ENCODE peak calls at places on chromosomes 16 and 17, in ten cellular contexts. One of them, this sample, is unnamed.

GRCh38 chr16:25235991-25236390 is 19.2 kb downstream of the AQP8 start:
- DNase-seq in activated CD4-positive, alpha-beta memory T cell treated with anti-CD3 and anti-CD28 coated beads, Interleukin-2, amount 10 ng/mL, durations not matched to agents 7 days and 5 days: no peak
- DNase-seq in ACHN: no peak
- DNase-seq in activated CD4-positive, alpha-beta T cell treated with anti-CD3 and anti-CD28 coated beads for 48 hours: no peak
- DNase-seq in NCI-H1436: no peak
- DNase-seq in fibroblast of the aortic adventitia: no peak
- DNase-seq in EL: no peak
- DNase-seq in CD8-positive, alpha-beta memory T cell: no peak
- DNase-seq in naive thymus-derived CD8-positive, alpha-beta T cell: no peak
- DNase-seq in stimulated activated CD4-positive, alpha-beta T cell treated with anti-CD3 and anti-CD28 coated beads, Interleukin-1b, Interleukin-23, amount 100 ng/mL, for 24 hours: no peak
- DNase-seq in this sample: no peak

GRCh38 chr16:3510410-3510809 is 9.6 kb downstream of the CLUAP1 start:
- DNase-seq in activated CD4-positive, alpha-beta memory T cell treated with anti-CD3 and anti-CD28 coated beads, Interleukin-2, amount 10 ng/mL, durations not matched to agents 7 days and 5 days: no peak
- DNase-seq in EL: no peak
- DNase-seq in CD8-positive, alpha-beta memory T cell: no peak
- DNase-seq in fibroblast of the aortic adventitia: no peak
- DNase-seq in NCI-H1436: no peak
- DNase-seq in stimulated activated CD4-positive, alpha-beta T cell treated with anti-CD3 and anti-CD28 coated beads, Interleukin-1b, Interleukin-23, amount 100 ng/mL, for 24 hours: no peak
- DNase-seq in ACHN: no peak
- DNase-seq in naive thymus-derived CD8-positive, alpha-beta T cell: no peak
- DNase-seq in activated CD4-positive, alpha-beta T cell treated with anti-CD3 and anti-CD28 coated beads for 48 hours: no peak
- DNase-seq in this sample: no peak

GRCh38 chr17:81082177-81083073 is 47.5 kb downstream of the BAIAP2 start:
- DNase-seq in CD8-positive, alpha-beta memory T cell: no peak
- DNase-seq in naive thymus-derived CD8-positive, alpha-beta T cell: no peak
- DNase-seq in activated CD4-positive, alpha-beta T cell treated with anti-CD3 and anti-CD28 coated beads for 48 hours: no peak
- DNase-seq in stimulated activated CD4-positive, alpha-beta T cell treated with anti-CD3 and anti-CD28 coated beads, Interleukin-1b, Interleukin-23, amount 100 ng/mL, for 24 hours: no peak
- DNase-seq in NCI-H1436: no peak
- DNase-seq in EL: no peak
- DNase-seq in activated CD4-positive, alpha-beta memory T cell treated with anti-CD3 and anti-CD28 coated beads, Interleukin-2, amount 10 ng/mL, durations not matched to agents 7 days and 5 days: no peak
- DNase-seq in fibroblast of the aortic adventitia: no peak
- DNase-seq in ACHN: no peak
- DNase-seq in this sample: no peak

GRCh38 chr16:11349599-11350276 is 4.5 kb downstream of the RMI2 start:
- DNase-seq in EL: peak; percentile 81
- DNase-seq in stimulated activated CD4-positive, alpha-beta T cell treated with anti-CD3 and anti-CD28 coated beads, Interleukin-1b, Interleukin-23, amount 100 ng/mL, for 24 hours: no peak
- DNase-seq in NCI-H1436: no peak
- DNase-seq in naive thymus-derived CD8-positive, alpha-beta T cell: no peak
- DNase-seq in CD8-positive, alpha-beta memory T cell: no peak
- DNase-seq in fibroblast of the aortic adventitia: peak; percentile 73
- DNase-seq in activated CD4-positive, alpha-beta memory T cell treated with anti-CD3 and anti-CD28 coated beads, Interleukin-2, amount 10 ng/mL, durations not matched to agents 7 days and 5 days: no peak
- DNase-seq in ACHN: no peak
- DNase-seq in activated CD4-positive, alpha-beta T cell treated with anti-CD3 and anti-CD28 coated beads for 48 hours: no peak
- DNase-seq in this sample: no peak

GRCh38 chr17:68161644-68162428 is 86.0 kb upstream of the AMZ2 start:
- DNase-seq in NCI-H1436: no peak
- DNase-seq in activated CD4-positive, alpha-beta T cell treated with anti-CD3 and anti-CD28 coated beads for 48 hours: no peak
- DNase-seq in naive thymus-derived CD8-positive, alpha-beta T cell: no peak
- DNase-seq in CD8-positive, alpha-beta memory T cell: no peak
- DNase-seq in activated CD4-positive, alpha-beta memory T cell treated with anti-CD3 and anti-CD28 coated beads, Interleukin-2, amount 10 ng/mL, durations not matched to agents 7 days and 5 days: no peak
- DNase-seq in ACHN: peak; percentile 45
- DNase-seq in EL: peak; percentile 42
- DNase-seq in fibroblast of the aortic adventitia: no peak
- DNase-seq in stimulated activated CD4-positive, alpha-beta T cell treated with anti-CD3 and anti-CD28 coated beads, Interleukin-1b, Interleukin-23, amount 100 ng/mL, for 24 hours: no peak
- DNase-seq in this sample: no peak

GRCh38 chr17:72657467-72658317 is 434.8 kb downstream of the SLC39A11 start:
- DNase-seq in stimulated activated CD4-positive, alpha-beta T cell treated with anti-CD3 and anti-CD28 coated beads, Interleukin-1b, Interleukin-23, amount 100 ng/mL, for 24 hours: no peak
- DNase-seq in naive thymus-derived CD8-positive, alpha-beta T cell: no peak
- DNase-seq in CD8-positive, alpha-beta memory T cell: no peak
- DNase-seq in activated CD4-positive, alpha-beta T cell treated with anti-CD3 and anti-CD28 coated beads for 48 hours: no peak
- DNase-seq in fibroblast of the aortic adventitia: no peak
- DNase-seq in EL: peak; percentile 39
- DNase-seq in NCI-H1436: no peak
- DNase-seq in activated CD4-positive, alpha-beta memory T cell treated with anti-CD3 and anti-CD28 coated beads, Interleukin-2, amount 10 ng/mL, durations not matched to agents 7 days and 5 days: no peak
- DNase-seq in ACHN: peak; percentile 30
- DNase-seq in this sample: peak; percentile 20

GRCh38 chr17:79779661-79780365 is 1.9 kb downstream of the CBX2 start:
- DNase-seq in fibroblast of the aortic adventitia: no peak
- DNase-seq in activated CD4-positive, alpha-beta memory T cell treated with anti-CD3 and anti-CD28 coated beads, Interleukin-2, amount 10 ng/mL, durations not matched to agents 7 days and 5 days: no peak
- DNase-seq in CD8-positive, alpha-beta memory T cell: no peak
- DNase-seq in ACHN: no peak
- DNase-seq in NCI-H1436: no peak
- DNase-seq in activated CD4-positive, alpha-beta T cell treated with anti-CD3 and anti-CD28 coated beads for 48 hours: no peak
- DNase-seq in naive thymus-derived CD8-positive, alpha-beta T cell: no peak
- DNase-seq in stimulated activated CD4-positive, alpha-beta T cell treated with anti-CD3 and anti-CD28 coated beads, Interleukin-1b, Interleukin-23, amount 100 ng/mL, for 24 hours: no peak
- DNase-seq in EL: no peak
- DNase-seq in this sample: no peak

GRCh38 chr17:45316271-45317112 is at the start of gene MAP3K14:
- DNase-seq in ACHN: peak; percentile 64
- DNase-seq in activated CD4-positive, alpha-beta memory T cell treated with anti-CD3 and anti-CD28 coated beads, Interleukin-2, amount 10 ng/mL, durations not matched to agents 7 days and 5 days: peak; percentile 74
- DNase-seq in CD8-positive, alpha-beta memory T cell: peak; percentile 71
- DNase-seq in stimulated activated CD4-positive, alpha-beta T cell treated with anti-CD3 and anti-CD28 coated beads, Interleukin-1b, Interleukin-23, amount 100 ng/mL, for 24 hours: peak; percentile 21
- DNase-seq in NCI-H1436: peak; percentile 46
- DNase-seq in naive thymus-derived CD8-positive, alpha-beta T cell: peak; percentile 52
- DNase-seq in activated CD4-positive, alpha-beta T cell treated with anti-CD3 and anti-CD28 coated beads for 48 hours: peak; percentile 71
- DNase-seq in fibroblast of the aortic adventitia: peak; percentile 66
- DNase-seq in EL: peak; percentile 71
- DNase-seq in this sample: peak; percentile 78

GRCh38 chr17:43768382-43768781 is 9.8 kb upstream of the SOST start:
- DNase-seq in EL: no peak
- DNase-seq in stimulated activated CD4-positive, alpha-beta T cell treated with anti-CD3 and anti-CD28 coated beads, Interleukin-1b, Interleukin-23, amount 100 ng/mL, for 24 hours: no peak
- DNase-seq in ACHN: no peak
- DNase-seq in activated CD4-positive, alpha-beta T cell treated with anti-CD3 and anti-CD28 coated beads for 48 hours: no peak
- DNase-seq in naive thymus-derived CD8-positive, alpha-beta T cell: no peak
- DNase-seq in CD8-positive, alpha-beta memory T cell: no peak
- DNase-seq in NCI-H1436: no peak
- DNase-seq in fibroblast of the aortic adventitia: no peak
- DNase-seq in activated CD4-positive, alpha-beta memory T cell treated with anti-CD3 and anti-CD28 coated beads, Interleukin-2, amount 10 ng/mL, durations not matched to agents 7 days and 5 days: no peak
- DNase-seq in this sample: peak; percentile 89

GRCh38 chr16:72620348-72620747 is 427.6 kb downstream of the ZFHX3 start:
- DNase-seq in stimulated activated CD4-positive, alpha-beta T cell treated with anti-CD3 and anti-CD28 coated beads, Interleukin-1b, Interleukin-23, amount 100 ng/mL, for 24 hours: no peak
- DNase-seq in EL: no peak
- DNase-seq in activated CD4-positive, alpha-beta memory T cell treated with anti-CD3 and anti-CD28 coated beads, Interleukin-2, amount 10 ng/mL, durations not matched to agents 7 days and 5 days: no peak
- DNase-seq in CD8-positive, alpha-beta memory T cell: no peak
- DNase-seq in NCI-H1436: no peak
- DNase-seq in ACHN: no peak
- DNase-seq in naive thymus-derived CD8-positive, alpha-beta T cell: no peak
- DNase-seq in fibroblast of the aortic adventitia: no peak
- DNase-seq in activated CD4-positive, alpha-beta T cell treated with anti-CD3 and anti-CD28 coated beads for 48 hours: no peak
- DNase-seq in this sample: no peak

GRCh38 chr17:1899403-1900000 is 69.7 kb downstream of the RPA1 start:
- DNase-seq in activated CD4-positive, alpha-beta memory T cell treated with anti-CD3 and anti-CD28 coated beads, Interleukin-2, amount 10 ng/mL, durations not matched to agents 7 days and 5 days: no peak
- DNase-seq in NCI-H1436: no peak
- DNase-seq in activated CD4-positive, alpha-beta T cell treated with anti-CD3 and anti-CD28 coated beads for 48 hours: no peak
- DNase-seq in CD8-positive, alpha-beta memory T cell: no peak
- DNase-seq in EL: no peak
- DNase-seq in ACHN: peak; percentile 13
- DNase-seq in naive thymus-derived CD8-positive, alpha-beta T cell: no peak
- DNase-seq in stimulated activated CD4-positive, alpha-beta T cell treated with anti-CD3 and anti-CD28 coated beads, Interleukin-1b, Interleukin-23, amount 100 ng/mL, for 24 hours: no peak
- DNase-seq in fibroblast of the aortic adventitia: no peak
- DNase-seq in this sample: no peak

GRCh38 chr17:13160281-13160680 is 142.5 kb upstream of the ELAC2 start:
- DNase-seq in activated CD4-positive, alpha-beta memory T cell treated with anti-CD3 and anti-CD28 coated beads, Interleukin-2, amount 10 ng/mL, durations not matched to agents 7 days and 5 days: no peak
- DNase-seq in EL: peak; percentile 39
- DNase-seq in NCI-H1436: no peak
- DNase-seq in activated CD4-positive, alpha-beta T cell treated with anti-CD3 and anti-CD28 coated beads for 48 hours: no peak
- DNase-seq in ACHN: no peak
- DNase-seq in stimulated activated CD4-positive, alpha-beta T cell treated with anti-CD3 and anti-CD28 coated beads, Interleukin-1b, Interleukin-23, amount 100 ng/mL, for 24 hours: no peak
- DNase-seq in CD8-positive, alpha-beta memory T cell: no peak
- DNase-seq in naive thymus-derived CD8-positive, alpha-beta T cell: no peak
- DNase-seq in fibroblast of the aortic adventitia: no peak
- DNase-seq in this sample: no peak

GRCh38 chr16:67395458-67396158 is 2.3 kb upstream of the TPPP3 start:
- DNase-seq in ACHN: no peak
- DNase-seq in EL: peak; percentile 43
- DNase-seq in NCI-H1436: peak; percentile 95
- DNase-seq in activated CD4-positive, alpha-beta memory T cell treated with anti-CD3 and anti-CD28 coated beads, Interleukin-2, amount 10 ng/mL, durations not matched to agents 7 days and 5 days: no peak
- DNase-seq in stimulated activated CD4-positive, alpha-beta T cell treated with anti-CD3 and anti-CD28 coated beads, Interleukin-1b, Interleukin-23, amount 100 ng/mL, for 24 hours: no peak
- DNase-seq in fibroblast of the aortic adventitia: no peak
- DNase-seq in activated CD4-positive, alpha-beta T cell treated with anti-CD3 and anti-CD28 coated beads for 48 hours: no peak
- DNase-seq in CD8-positive, alpha-beta memory T cell: no peak
- DNase-seq in naive thymus-derived CD8-positive, alpha-beta T cell: no peak
- DNase-seq in this sample: no peak

GRCh38 chr16:19840524-19841110 is 44.0 kb downstream of the GPRC5B start:
- DNase-seq in NCI-H1436: peak; percentile 74
- DNase-seq in naive thymus-derived CD8-positive, alpha-beta T cell: no peak
- DNase-seq in ACHN: no peak
- DNase-seq in CD8-positive, alpha-beta memory T cell: no peak
- DNase-seq in activated CD4-positive, alpha-beta memory T cell treated with anti-CD3 and anti-CD28 coated beads, Interleukin-2, amount 10 ng/mL, durations not matched to agents 7 days and 5 days: no peak
- DNase-seq in fibroblast of the aortic adventitia: no peak
- DNase-seq in stimulated activated CD4-positive, alpha-beta T cell treated with anti-CD3 and anti-CD28 coated beads, Interleukin-1b, Interleukin-23, amount 100 ng/mL, for 24 hours: no peak
- DNase-seq in activated CD4-positive, alpha-beta T cell treated with anti-CD3 and anti-CD28 coated beads for 48 hours: no peak
- DNase-seq in EL: no peak
- DNase-seq in this sample: no peak

GRCh38 chr17:80270104-80270503 is 9.5 kb downstream of the RNF213 start:
- DNase-seq in ACHN: no peak
- DNase-seq in CD8-positive, alpha-beta memory T cell: no peak
- DNase-seq in activated CD4-positive, alpha-beta T cell treated with anti-CD3 and anti-CD28 coated beads for 48 hours: no peak
- DNase-seq in fibroblast of the aortic adventitia: no peak
- DNase-seq in naive thymus-derived CD8-positive, alpha-beta T cell: no peak
- DNase-seq in stimulated activated CD4-positive, alpha-beta T cell treated with anti-CD3 and anti-CD28 coated beads, Interleukin-1b, Interleukin-23, amount 100 ng/mL, for 24 hours: no peak
- DNase-seq in EL: no peak
- DNase-seq in activated CD4-positive, alpha-beta memory T cell treated with anti-CD3 and anti-CD28 coated beads, Interleukin-2, amount 10 ng/mL, durations not matched to agents 7 days and 5 days: no peak
- DNase-seq in NCI-H1436: no peak
- DNase-seq in this sample: no peak